ENCODE peak calls at places on chromosomes 7 and 10, in eight cellular contexts. W is GM23338; S is aorta; O is gastrocnemius medialis; H is CD4-positive, CD25-positive, alpha-beta regulatory T cell; V is SJSA1; I is naive thymus-derived CD4-positive, alpha-beta T cell; Z is Peyer's patch. R is an unnamed sample.

GRCh38 chr7:150451097-150451793 is 815 bp downstream of the GIMAP8 start:
- DNase-seq in Z (peak), V (no peak), W (no peak), H (peak), S (no peak), I (peak), O (peak), R (peak)

GRCh38 chr7:119640326-119640725 is 632.6 kb upstream of the KCND2 start:
- DNase-seq in V (no peak), S (no peak), H (no peak), I (no peak), W (no peak), O (no peak), Z (no peak), R (no peak)

GRCh38 chr10:88693392-88694020 is 12.5 kb upstream of the LIPK start:
- DNase-seq in V (no peak), H (no peak), W (peak), Z (no peak), S (no peak), O (no peak), I (no peak), R (no peak)

GRCh38 chr10:55500931-55501559 is 700.0 kb upstream of the PCDH15 start:
- DNase-seq in O (no peak), H (no peak), I (no peak), S (no peak), Z (no peak), W (peak), V (no peak), R (no peak)

GRCh38 chr7:14095233-14095950 is 105.9 kb upstream of the ETV1 start:
- DNase-seq in H (no peak), Z (no peak), I (no peak), O (no peak), W (no peak), V (no peak), S (no peak), R (no peak)

GRCh38 chr10:81564143-81564542 is 310.9 kb upstream of the NRG3 start:
- DNase-seq in H (no peak), I (no peak), W (no peak), S (no peak), O (no peak), V (no peak), Z (no peak), R (no peak)

GRCh38 chr7:388961-389701 is 99.2 kb downstream of the FOXL3 start:
- DNase-seq in W (no peak), I (no peak), S (peak), Z (no peak), V (no peak), O (peak), H (no peak), R (no peak)

GRCh38 chr10:51852297-51852696 is 152.9 kb upstream of the CSTF2T start:
- DNase-seq in H (no peak), V (no peak), Z (no peak), I (no peak), S (no peak), O (no peak), W (no peak), R (no peak)

GRCh38 chr10:129545257-129545656 is 78.2 kb downstream of the MGMT start:
- DNase-seq in W (no peak), Z (no peak), V (no peak), O (no peak), H (no peak), I (no peak), S (no peak), R (no peak)

GRCh38 chr7:73426016-73426415 is 7.6 kb upstream of the FZD9 start:
- DNase-seq in H (no peak), W (no peak), Z (no peak), V (no peak), S (no peak), O (no peak), I (no peak), R (no peak)

GRCh38 chr10:123715546-123715945 is 49.4 kb downstream of the GPR26 start:
- DNase-seq in V (no peak), H (no peak), S (no peak), I (no peak), O (no peak), W (no peak), Z (no peak), R (no peak)

GRCh38 chr7:36583318-36583717 is 141.0 kb downstream of the AOAH start:
- DNase-seq in W (no peak), I (no peak), S (no peak), O (no peak), V (peak), H (no peak), Z (no peak), R (no peak)

GRCh38 chr7:21898265-21898930 is 47.3 kb downstream of the CDCA7L start:
- DNase-seq in V (no peak), S (no peak), W (no peak), O (no peak), Z (peak), I (peak), H (no peak), R (peak)

GRCh38 chr10:132272061-132272766 is 35.5 kb downstream of the STK32C start:
- DNase-seq in H (no peak), O (no peak), W (no peak), Z (no peak), V (no peak), I (no peak), S (peak), R (no peak)

GRCh38 chr10:113539789-113540188 is 13.1 kb upstream of the HABP2 start:
- DNase-seq in Z (no peak), I (no peak), S (peak), O (no peak), H (no peak), W (no peak), V (no peak), R (no peak)
- H3K4me3 ChIP-seq in Z (no peak), I (no peak), S (no peak), O (no peak), H (no peak), W (no peak), V (no peak), R (no peak)

GRCh38 chr10:104299031-104299904 is 30.3 kb downstream of the GSTO2 start:
- DNase-seq in Z (no peak), V (no peak), I (no peak), W (no peak), O (no peak), H (no peak), S (no peak), R (no peak)
- H3K27ac ChIP-seq in Z (peak), V (peak), I (no peak), W (no peak), O (peak), H (no peak), S (peak), R (no peak)

GRCh38 chr10:72260215-72260587 is 13.5 kb upstream of the DDIT4 start:
- DNase-seq in O (no peak), Z (no peak), I (no peak), S (no peak), W (no peak), V (no peak), H (no peak), R (no peak)
- H3K4me3 ChIP-seq in O (peak), Z (peak), I (peak), S (no peak), W (peak), V (no peak), H (peak), R (peak)

DNA sequence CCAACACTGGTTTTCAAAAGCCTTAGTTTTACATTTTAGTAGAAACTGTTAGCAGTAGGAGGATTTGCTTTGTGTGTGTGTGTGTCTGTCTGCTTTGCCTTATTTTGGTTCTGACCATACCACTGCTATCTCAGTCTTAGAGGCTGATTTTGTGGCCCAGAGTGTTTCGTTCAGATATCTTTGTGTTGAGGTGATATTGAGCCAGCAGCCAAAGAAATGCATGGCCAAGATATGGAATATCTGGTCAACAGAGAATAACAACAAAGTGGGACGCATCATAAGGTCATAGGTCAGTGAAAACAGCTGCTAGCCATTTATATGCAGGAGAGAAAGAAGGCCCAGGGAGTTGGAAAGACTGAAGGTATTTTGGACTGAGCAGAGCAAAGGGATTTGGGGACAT is 47.7 kb downstream of the KIAA1217 start:
- DNase-seq in V (no peak), W (no peak), S (no peak), I (no peak), O (no peak), Z (no peak), H (no peak), R (no peak)
- H3K27ac ChIP-seq in V (no peak), W (peak), S (no peak), I (no peak), O (peak), Z (no peak), H (no peak), R (no peak)

R was measured in CD4-positive, alpha-beta memory T cell.